ENCODE peak calls at places on chromosomes 3 and 15, in five cellular contexts. Q is HepG2, R is NB4, Y is lower leg skin, V is transverse colon. O is an unnamed sample.

GRCh38 chr3:64595253-64595694 is 92.5 kb downstream of the ADAMTS9 start:
- DNase-seq in Q (no peak), R (no peak), Y (no peak), V (peak; percentile 16), O (no peak)

GRCh38 chr15:68404056-68404798 is 27.7 kb downstream of the ITGA11 start:
- DNase-seq in Q (no peak), R (no peak), Y (peak; percentile 66), V (no peak), O (no peak)

GRCh38 chr3:172550347-172550943 is 27.2 kb upstream of the TNFSF10 start:
- DNase-seq in Q (no peak), R (peak; percentile 90), Y (no peak), V (no peak), O (peak; percentile 81)

GRCh38 chr3:94246136-94246535 is 183.3 kb downstream of the NSUN3 start:
- DNase-seq in Q (no peak), R (no peak), Y (no peak), V (no peak), O (no peak)

GRCh38 chr3:30600572-30600971 is 5.8 kb upstream of the TGFBR2 start:
- DNase-seq in Q (no peak), R (no peak), Y (no peak), V (no peak), O (no peak)

GRCh38 chr15:101115887-101116680 is 135.8 kb downstream of the CHSY1 start:
- DNase-seq in Q (no peak), R (peak; percentile 86), Y (no peak), V (no peak), O (no peak)

GRCh38 chr3:54008099-54008498 is 114.3 kb upstream of the CACNA2D3 start:
- DNase-seq in Q (no peak), R (no peak), Y (no peak), V (no peak), O (no peak)

GRCh38 chr3:66423791-66424190 is 77.0 kb downstream of the LRIG1 start:
- DNase-seq in Q (no peak), R (no peak), Y (no peak), V (no peak), O (no peak)

GRCh38 chr3:143244516-143245063 is 125.0 kb downstream of the CHST2 start:
- DNase-seq in Q (no peak), R (no peak), Y (no peak), V (peak; percentile 17), O (no peak)

GRCh38 chr15:66390670-66391069 is 4.0 kb downstream of the MAP2K1 start:
- DNase-seq in Q (no peak), R (peak; percentile 88), Y (no peak), V (peak; percentile 23), O (no peak)

DNA sequence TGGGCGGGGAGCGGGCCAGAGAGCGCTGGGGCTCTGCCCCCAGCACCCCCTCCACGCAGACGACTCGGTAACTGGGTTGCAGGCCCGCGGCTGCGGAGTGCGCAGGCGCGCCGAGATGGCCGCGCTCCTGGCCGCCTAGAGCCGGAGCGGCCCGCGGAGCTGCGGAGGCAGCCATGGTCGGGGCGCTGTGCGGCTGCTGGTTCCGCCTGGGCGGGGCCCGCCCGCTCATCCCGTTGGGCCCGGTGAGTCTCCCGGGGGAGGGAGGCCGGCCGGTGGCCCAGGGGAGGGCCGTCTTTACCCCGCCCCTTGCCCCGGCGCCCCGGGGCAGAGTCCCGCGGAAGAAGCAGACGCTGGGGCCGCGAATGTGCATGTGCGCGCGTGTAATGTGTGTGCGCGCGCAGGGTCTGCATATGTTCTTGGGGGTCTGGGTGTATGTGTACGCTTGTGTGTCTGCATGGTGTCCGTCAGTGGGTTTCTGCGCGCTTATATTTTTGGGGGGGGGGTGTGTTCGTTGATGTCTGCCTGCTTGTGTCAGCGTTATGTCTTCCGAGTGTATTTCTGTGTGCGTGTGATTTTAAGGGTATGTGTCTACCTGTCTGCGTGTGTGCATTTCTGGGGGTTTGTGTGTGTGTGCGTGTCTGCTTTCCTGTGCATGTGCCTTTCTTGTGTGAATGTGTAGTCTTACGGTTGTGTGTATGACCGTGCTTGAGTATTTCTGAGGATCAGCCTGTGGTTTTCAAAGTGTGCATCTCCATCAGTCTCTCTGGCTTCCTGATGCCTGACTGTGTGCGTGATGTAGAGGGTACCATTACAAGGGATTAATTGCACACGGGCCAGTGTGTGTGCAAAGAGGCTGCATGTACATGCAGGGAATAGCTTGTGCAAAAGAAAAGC is at the start of gene ABHD14A:
- DNase-seq in Q (peak; percentile 37), R (peak; percentile 78), Y (peak; percentile 93), V (peak; percentile 88), O (peak; percentile 88)
- TF ChIP-seq POLR2A in Q (peak; percentile 60), R (peak; percentile 74), Y (no peak), V (peak; percentile 85), O (peak; percentile 49)

GRCh38 chr3:141949972-141950371 is 73.5 kb downstream of the ATP1B3 start:
- DNase-seq in Q (peak; percentile 81), R (no peak), Y (peak; percentile 34), V (no peak), O (no peak)

GRCh38 chr3:141950572-141951493 is 74.4 kb downstream of the ATP1B3 start:
- DNase-seq in Q (no peak), R (peak; percentile 44), Y (peak; percentile 29), V (no peak), O (no peak)

GRCh38 chr3:141952611-141953010 is 76.2 kb downstream of the ATP1B3 start:
- DNase-seq in Q (no peak), R (no peak), Y (no peak), V (no peak), O (no peak)

GRCh38 chr3:141945726-141946125 is 69.3 kb downstream of the ATP1B3 start:
- DNase-seq in Q (no peak), R (no peak), Y (peak; percentile 63), V (no peak), O (no peak)

DNA sequence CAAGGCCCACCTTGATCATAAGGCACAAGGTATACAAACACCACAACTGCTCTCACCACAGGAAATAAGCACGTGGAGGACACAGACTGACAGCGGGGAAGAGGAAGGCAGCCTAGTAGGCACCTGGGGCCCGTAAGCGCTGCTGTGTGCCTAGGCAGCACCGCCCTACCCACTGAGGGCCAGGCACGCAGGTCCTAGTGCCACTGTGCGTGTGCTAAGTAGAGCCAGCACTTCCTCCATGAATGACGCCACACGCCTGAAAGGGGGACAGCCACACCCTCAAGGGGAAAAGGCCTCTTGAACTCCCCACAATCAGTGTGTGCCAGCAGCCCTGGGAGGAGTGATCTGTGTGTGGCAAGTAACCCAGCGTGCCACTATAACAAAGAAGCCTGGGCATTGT is 73.0 kb downstream of the ATP1B3 start:
- DNase-seq in Q (no peak), R (no peak), Y (peak; percentile 56), V (no peak), O (no peak)
- TF ChIP-seq POLR2A in Q (no peak), R (no peak), Y (no peak), V (no peak), O (no peak)

GRCh38 chr15:31326729-31327673 is at the start of gene KLF13:
- DNase-seq in Q (no peak), R (no peak), Y (peak; percentile 93), V (peak; percentile 76), O (peak; percentile 92)
- TF ChIP-seq POLR2A in Q (peak; percentile 25), R (peak; percentile 31), Y (no peak), V (no peak), O (peak; percentile 53)

GRCh38 chr3:81237193-81237592 is 524.3 kb downstream of the GBE1 start:
- DNase-seq in Q (no peak), R (no peak), Y (no peak), V (no peak), O (no peak)
- TF ChIP-seq POLR2A in Q (no peak), R (no peak), Y (no peak), V (no peak), O (no peak)

DNA sequence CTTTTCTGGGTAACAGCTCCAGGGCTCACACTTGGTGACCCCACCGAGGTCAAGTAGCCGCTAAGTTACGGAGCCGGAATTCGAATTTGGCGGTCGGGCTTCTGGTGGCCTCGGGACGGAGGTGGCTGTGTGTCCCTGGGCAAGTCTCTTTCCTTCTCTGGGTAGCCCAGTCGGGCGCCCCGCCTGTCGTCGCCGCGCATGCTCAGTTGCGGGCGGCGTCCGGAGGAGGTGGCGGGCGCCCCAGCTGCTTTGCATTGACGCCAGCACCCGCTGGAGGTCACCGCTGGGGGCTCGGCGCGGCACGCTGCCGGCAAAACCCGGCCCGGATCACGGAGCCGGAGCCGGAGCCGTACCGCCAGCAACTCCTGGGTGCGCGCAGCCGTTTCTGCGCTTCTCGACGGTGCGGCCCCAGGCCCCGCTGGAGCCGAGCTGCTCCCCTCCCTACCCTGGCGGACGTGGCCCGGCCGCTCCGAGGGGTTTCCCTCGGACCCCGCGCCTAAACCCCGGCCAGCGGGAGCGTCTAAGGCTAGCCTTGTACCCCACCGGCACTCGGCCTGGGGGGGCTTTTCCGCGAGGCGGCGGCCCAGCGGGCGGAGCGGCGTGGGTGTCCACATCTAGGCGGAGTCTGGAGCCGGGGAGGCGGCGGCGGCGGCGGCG is 474 bp upstream of the PDE8A start:
- DNase-seq in Q (peak; percentile 89), R (peak; percentile 99), Y (peak; percentile 98), V (peak; percentile 97), O (peak; percentile 97)
- TF ChIP-seq POLR2A in Q (no peak), R (peak; percentile 14), Y (no peak), V (peak; percentile 75), O (no peak)